ENCODE peak calls at places on chromosome 2, in ten cellular contexts. One of them, this sample, is unnamed.

GRCh38 chr2:40304340-40304739 is 147.6 kb downstream of the SLC8A1 start:
- DNase-seq in A549: no peak
- DNase-seq in mammary epithelial cell: no peak
- DNase-seq in fibroblast of lung: no peak
- DNase-seq in neural progenitor cell: no peak
- DNase-seq in RWPE1: no peak
- DNase-seq in endothelial cell: no peak
- DNase-seq in GM23338: peak; percentile 38
- DNase-seq in HCT116: no peak
- DNase-seq in thoracic aorta: peak; percentile 15
- DNase-seq in this sample: no peak

GRCh38 chr2:178295115-178295514 is 100.8 kb downstream of the OSBPL6 start:
- DNase-seq in A549: no peak
- DNase-seq in mammary epithelial cell: no peak
- DNase-seq in fibroblast of lung: no peak
- DNase-seq in neural progenitor cell: no peak
- DNase-seq in RWPE1: no peak
- DNase-seq in endothelial cell: no peak
- DNase-seq in GM23338: no peak
- DNase-seq in HCT116: no peak
- DNase-seq in thoracic aorta: no peak
- DNase-seq in this sample: no peak

GRCh38 chr2:88540346-88540745 is 86.9 kb downstream of the EIF2AK3 start:
- DNase-seq in A549: no peak
- DNase-seq in mammary epithelial cell: peak; percentile 85
- DNase-seq in fibroblast of lung: no peak
- DNase-seq in neural progenitor cell: no peak
- DNase-seq in RWPE1: peak; percentile 78
- DNase-seq in endothelial cell: no peak
- DNase-seq in GM23338: no peak
- DNase-seq in HCT116: no peak
- DNase-seq in thoracic aorta: no peak
- DNase-seq in this sample: no peak

GRCh38 chr2:171541202-171541884 is 19.1 kb downstream of the CYBRD1 start:
- DNase-seq in A549: no peak
- DNase-seq in mammary epithelial cell: no peak
- DNase-seq in fibroblast of lung: no peak
- DNase-seq in neural progenitor cell: no peak
- DNase-seq in RWPE1: no peak
- DNase-seq in endothelial cell: no peak
- DNase-seq in GM23338: peak; percentile 73
- DNase-seq in HCT116: no peak
- DNase-seq in thoracic aorta: no peak
- DNase-seq in this sample: no peak

GRCh38 chr2:170145675-170146432 is 32.1 kb upstream of the MYO3B start:
- DNase-seq in A549: no peak
- DNase-seq in mammary epithelial cell: no peak
- DNase-seq in fibroblast of lung: no peak
- DNase-seq in neural progenitor cell: no peak
- DNase-seq in RWPE1: no peak
- DNase-seq in endothelial cell: no peak
- DNase-seq in GM23338: no peak
- DNase-seq in HCT116: no peak
- DNase-seq in thoracic aorta: no peak
- DNase-seq in this sample: no peak

GRCh38 chr2:120736202-120736954 is 710 bp downstream of the GLI2 start:
- DNase-seq in A549: peak; percentile 40
- DNase-seq in mammary epithelial cell: peak; percentile 28
- DNase-seq in fibroblast of lung: peak; percentile 23
- DNase-seq in neural progenitor cell: peak; percentile 91
- DNase-seq in RWPE1: peak; percentile 34
- DNase-seq in endothelial cell: no peak
- DNase-seq in GM23338: peak; percentile 20
- DNase-seq in HCT116: no peak
- DNase-seq in thoracic aorta: no peak
- DNase-seq in this sample: no peak

GRCh38 chr2:113255140-113256070 is 23.3 kb downstream of the PAX8 start:
- DNase-seq in A549: no peak
- DNase-seq in mammary epithelial cell: no peak
- DNase-seq in fibroblast of lung: no peak
- DNase-seq in neural progenitor cell: no peak
- DNase-seq in RWPE1: no peak
- DNase-seq in endothelial cell: no peak
- DNase-seq in GM23338: no peak
- DNase-seq in HCT116: no peak
- DNase-seq in thoracic aorta: no peak
- DNase-seq in this sample: no peak

GRCh38 chr2:39445934-39446333 is 8.8 kb upstream of the MAP4K3 start:
- DNase-seq in A549: no peak
- DNase-seq in mammary epithelial cell: no peak
- DNase-seq in fibroblast of lung: no peak
- DNase-seq in neural progenitor cell: no peak
- DNase-seq in RWPE1: no peak
- DNase-seq in endothelial cell: no peak
- DNase-seq in GM23338: no peak
- DNase-seq in HCT116: no peak
- DNase-seq in thoracic aorta: no peak
- DNase-seq in this sample: no peak

GRCh38 chr2:28521663-28522062 is 25.8 kb downstream of the PLB1 start:
- DNase-seq in A549: no peak
- DNase-seq in mammary epithelial cell: no peak
- DNase-seq in fibroblast of lung: no peak
- DNase-seq in neural progenitor cell: no peak
- DNase-seq in RWPE1: no peak
- DNase-seq in endothelial cell: no peak
- DNase-seq in GM23338: no peak
- DNase-seq in HCT116: no peak
- DNase-seq in thoracic aorta: no peak
- DNase-seq in this sample: no peak

GRCh38 chr2:148130571-148130970 is 109.7 kb downstream of the MBD5 start:
- DNase-seq in A549: peak; percentile 4
- DNase-seq in mammary epithelial cell: peak; percentile 39
- DNase-seq in fibroblast of lung: peak; percentile 27
- DNase-seq in neural progenitor cell: no peak
- DNase-seq in RWPE1: no peak
- DNase-seq in endothelial cell: no peak
- DNase-seq in GM23338: peak; percentile 8
- DNase-seq in HCT116: no peak
- DNase-seq in thoracic aorta: no peak
- DNase-seq in this sample: no peak
- TF ChIP-seq CTCF in A549: no peak
- TF ChIP-seq CTCF in mammary epithelial cell: no peak
- TF ChIP-seq CTCF in fibroblast of lung: no peak
- TF ChIP-seq CTCF in neural progenitor cell: no peak
- TF ChIP-seq CTCF in RWPE1: no peak
- TF ChIP-seq CTCF in endothelial cell: no peak
- TF ChIP-seq CTCF in GM23338: no peak
- TF ChIP-seq CTCF in HCT116: no peak
- TF ChIP-seq CTCF in thoracic aorta: no peak
- TF ChIP-seq CTCF in this sample: no peak

GRCh38 chr2:190882831-190883582 is 2.4 kb downstream of the GLS start:
- DNase-seq in A549: no peak
- DNase-seq in mammary epithelial cell: peak; percentile 29
- DNase-seq in fibroblast of lung: no peak
- DNase-seq in neural progenitor cell: peak; percentile 40
- DNase-seq in RWPE1: no peak
- DNase-seq in endothelial cell: no peak
- DNase-seq in GM23338: no peak
- DNase-seq in HCT116: no peak
- DNase-seq in thoracic aorta: no peak
- DNase-seq in this sample: no peak
- TF ChIP-seq CTCF in A549: no peak
- TF ChIP-seq CTCF in mammary epithelial cell: no peak
- TF ChIP-seq CTCF in fibroblast of lung: no peak
- TF ChIP-seq CTCF in neural progenitor cell: no peak
- TF ChIP-seq CTCF in RWPE1: no peak
- TF ChIP-seq CTCF in endothelial cell: no peak
- TF ChIP-seq CTCF in GM23338: no peak
- TF ChIP-seq CTCF in HCT116: no peak
- TF ChIP-seq CTCF in thoracic aorta: no peak
- TF ChIP-seq CTCF in this sample: no peak

DNA sequence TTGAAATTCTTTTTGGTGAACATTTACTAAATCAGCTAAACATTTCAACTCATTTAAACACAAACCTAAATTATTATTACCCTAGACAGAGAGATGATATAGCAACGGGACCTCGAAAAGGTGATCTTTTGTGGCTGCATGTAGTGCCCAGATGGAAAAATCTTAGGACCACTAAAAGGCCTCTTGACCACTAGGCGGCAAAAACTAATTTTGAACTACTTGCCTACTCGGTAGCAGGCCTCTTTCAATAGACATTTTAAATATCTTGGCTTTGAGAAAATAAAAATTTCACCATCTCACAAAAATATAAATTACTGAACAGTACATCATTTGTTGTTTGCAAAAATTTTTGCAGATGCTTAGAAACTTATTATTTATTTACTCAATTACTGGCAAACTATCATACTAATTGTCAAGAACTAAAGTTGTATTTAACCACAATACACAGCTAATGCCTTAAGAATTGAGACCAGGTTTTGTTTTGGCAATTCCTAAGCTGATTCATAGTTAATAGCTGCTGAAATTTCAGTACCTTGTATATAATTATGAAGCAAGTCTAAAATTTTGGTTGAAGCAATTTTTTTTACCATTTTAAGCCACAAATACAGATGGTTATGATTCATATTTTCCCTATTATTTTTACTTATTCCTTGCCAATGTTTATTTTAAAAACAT is 9.4 kb downstream of the COL3A1 start:
- DNase-seq in A549: no peak
- DNase-seq in mammary epithelial cell: no peak
- DNase-seq in fibroblast of lung: peak; percentile 93
- DNase-seq in neural progenitor cell: peak; percentile 32
- DNase-seq in RWPE1: no peak
- DNase-seq in endothelial cell: no peak
- DNase-seq in GM23338: peak; percentile 72
- DNase-seq in HCT116: peak; percentile 34
- DNase-seq in thoracic aorta: no peak
- DNase-seq in this sample: no peak
- TF ChIP-seq CTCF in A549: no peak
- TF ChIP-seq CTCF in mammary epithelial cell: peak; percentile 39
- TF ChIP-seq CTCF in fibroblast of lung: peak; percentile 53
- TF ChIP-seq CTCF in neural progenitor cell: peak; percentile 61
- TF ChIP-seq CTCF in RWPE1: peak; percentile 17
- TF ChIP-seq CTCF in endothelial cell: peak; percentile 73
- TF ChIP-seq CTCF in GM23338: peak; percentile 53
- TF ChIP-seq CTCF in HCT116: peak; percentile 44
- TF ChIP-seq CTCF in thoracic aorta: peak; percentile 33
- TF ChIP-seq CTCF in this sample: peak; percentile 39

GRCh38 chr2:238220892-238221521 is 17.5 kb upstream of the ILKAP start:
- DNase-seq in A549: no peak
- DNase-seq in mammary epithelial cell: peak; percentile 32
- DNase-seq in fibroblast of lung: no peak
- DNase-seq in neural progenitor cell: no peak
- DNase-seq in RWPE1: no peak
- DNase-seq in endothelial cell: no peak
- DNase-seq in GM23338: no peak
- DNase-seq in HCT116: no peak
- DNase-seq in thoracic aorta: no peak
- DNase-seq in this sample: no peak
- TF ChIP-seq CTCF in A549: no peak
- TF ChIP-seq CTCF in mammary epithelial cell: no peak
- TF ChIP-seq CTCF in fibroblast of lung: no peak
- TF ChIP-seq CTCF in neural progenitor cell: no peak
- TF ChIP-seq CTCF in RWPE1: no peak
- TF ChIP-seq CTCF in endothelial cell: no peak
- TF ChIP-seq CTCF in GM23338: no peak
- TF ChIP-seq CTCF in HCT116: no peak
- TF ChIP-seq CTCF in thoracic aorta: no peak
- TF ChIP-seq CTCF in this sample: no peak